ENCODE peak calls at places on chromosomes 13 and 19, in eight cellular contexts. T, R, Z, I, S, M, U and K are unnamed samples.
A peak's percentile ranks its signal among the peaks of the same experiment; 100 is the strongest.

GRCh38 chr19:40026597-40026970 is 29.4 kb downstream of the ZNF780B start:
- DNase-seq in T (no peak), I (no peak), M (no peak), R (no peak), Z (no peak), U (no peak), S (no peak), K (no peak)

GRCh38 chr19:30790048-30790680 is 418.0 kb downstream of the ZNF536 start:
- DNase-seq in R (no peak), T (no peak), U (no peak), Z (no peak), S (no peak), I (no peak), M (no peak), K (no peak)

GRCh38 chr13:36883829-36884228 is 36.2 kb downstream of the SMAD9 start:
- DNase-seq in Z (no peak), M (no peak), U (no peak), T (no peak), S (no peak), I (no peak), R (no peak), K (no peak)

GRCh38 chr13:111398196-111398595 is 77.8 kb downstream of the TEX29 start:
- DNase-seq in U (no peak), I (no peak), M (peak; percentile 62), Z (no peak), S (no peak), T (no peak), R (no peak), K (no peak)

GRCh38 chr19:48341006-48341405 is 15.7 kb downstream of the EMP3 start:
- DNase-seq in U (no peak), I (no peak), M (no peak), R (no peak), T (no peak), S (no peak), Z (no peak), K (no peak)

GRCh38 chr13:80339841-80340642 is 884 bp downstream of the SPRY2 start:
- DNase-seq in S (peak; percentile 29), M (peak; percentile 81), T (no peak), U (peak; percentile 59), R (no peak), Z (peak; percentile 23), I (peak; percentile 59), K (no peak)

GRCh38 chr13:95276119-95276505 is 25.1 kb downstream of the ABCC4 start:
- DNase-seq in Z (no peak), R (no peak), U (no peak), M (no peak), S (no peak), I (no peak), T (no peak), K (no peak)

GRCh38 chr13:35923347-35923746 is 207.8 kb downstream of the DCLK1 start:
- DNase-seq in M (no peak), U (no peak), T (no peak), I (no peak), S (peak; percentile 19), R (peak; percentile 16), Z (peak; percentile 78), K (no peak)

GRCh38 chr19:33303791-33304759 is 1.7 kb upstream of the CEBPA start:
- DNase-seq in T (no peak), Z (no peak), S (no peak), I (no peak), R (no peak), M (peak; percentile 72), U (peak; percentile 67), K (no peak)

GRCh38 chr13:35179494-35179893 is 237.4 kb downstream of the NBEA start:
- DNase-seq in I (peak; percentile 2), M (no peak), S (no peak), U (no peak), Z (no peak), R (no peak), T (no peak), K (peak; percentile 8)

GRCh38 chr19:52464798-52465470 is 11.6 kb downstream of the ZNF578 start:
- DNase-seq in T (no peak), M (no peak), R (peak; percentile 2), U (no peak), Z (no peak), I (peak; percentile 66), S (peak; percentile 24), K (no peak)
- TF ChIP-seq CTCF in T (no peak), M (no peak), R (peak; percentile 18), U (no peak), Z (no peak), I (no peak), S (no peak), K (peak; percentile 38)

GRCh38 chr19:5326986-5327623 is 13.5 kb downstream of the PTPRS start:
- DNase-seq in U (no peak), T (no peak), R (no peak), Z (no peak), M (no peak), I (no peak), S (no peak), K (no peak)
- H3K4me3 ChIP-seq in U (no peak overlapping the region), T (no peak overlapping the region), R (no peak overlapping the region), Z (no peak overlapping the region), M (no peak overlapping the region), I (no peak overlapping the region), S (no peak overlapping the region), K (no peak overlapping the region)

GRCh38 chr19:55704494-55705245 is 29.6 kb downstream of the EPN1 start:
- DNase-seq in M (no peak), Z (no peak), S (no peak), U (no peak), I (no peak), R (no peak), T (no peak), K (no peak)
- TF ChIP-seq CTCF in M (no peak), Z (no peak), S (no peak), U (no peak), I (no peak), R (peak; percentile 15), T (peak; percentile 2), K (no peak)

GRCh38 chr13:51861728-51862300 is at the start of gene CCDC70:
- DNase-seq in T (no peak), S (peak; percentile 8), I (no peak), U (no peak), R (no peak), Z (peak; percentile 73), M (no peak), K (no peak)
- H3K4me3 ChIP-seq in T (no peak within 1 kb of the TSS), S (no peak within 1 kb of the TSS), I (no peak within 1 kb of the TSS), U (no peak within 1 kb of the TSS), R (no peak within 1 kb of the TSS), Z (no peak within 1 kb of the TSS), M (no peak within 1 kb of the TSS), K (no peak within 1 kb of the TSS)

GRCh38 chr19:37334179-37335071 is 36.5 kb upstream of the ZNF527 start:
- DNase-seq in M (peak; percentile 88), I (peak; percentile 96), U (peak; percentile 87), R (no peak), Z (peak; percentile 90), S (no peak), T (peak; percentile 59), K (peak; percentile 70)

GRCh38 chr19:37333457-37333856 is 37.4 kb upstream of the ZNF527 start:
- DNase-seq in I (no peak), Z (no peak), U (no peak), T (no peak), M (no peak), S (no peak), R (no peak), K (no peak)

GRCh38 chr19:37332839-37333238 is 38.1 kb upstream of the ZNF527 start:
- DNase-seq in M (no peak), T (no peak), S (no peak), U (no peak), R (no peak), Z (no peak), I (no peak), K (no peak)

GRCh38 chr19:37329686-37330085 is 41.2 kb upstream of the ZNF527 start:
- DNase-seq in S (peak; percentile 57), M (no peak), T (no peak), I (peak; percentile 11), Z (no peak), R (no peak), U (no peak), K (no peak)
- TF ChIP-seq CTCF in S (no peak), M (no peak), T (no peak), I (peak; percentile 11), Z (peak; percentile 34), R (peak; percentile 25), U (no peak), K (peak; percentile 57)

GRCh38 chr13:52847322-52847681 is 1.1 kb downstream of the PCDH8 start:
- DNase-seq in Z (no peak), I (no peak), M (no peak), S (no peak), T (no peak), R (no peak), U (no peak), K (no peak)

GRCh38 chr13:52846567-52847321 is 1.7 kb downstream of the PCDH8 start:
- DNase-seq in S (no peak), Z (no peak), I (peak; percentile 90), U (peak; percentile 60), R (no peak), T (no peak), M (no peak), K (no peak)

GRCh38 chr13:52848455-52849190 is at the start of gene PCDH8:
- DNase-seq in T (no peak), M (no peak), R (no peak), I (peak; percentile 91), S (no peak), U (no peak), Z (no peak), K (no peak)

GRCh38 chr13:52845766-52846566 is 2.5 kb downstream of the PCDH8 start:
- DNase-seq in R (no peak), S (no peak), M (no peak), Z (no peak), T (no peak), I (peak; percentile 36), U (peak; percentile 23), K (no peak)

GRCh38 chr13:52847682-52848432 is 583 bp downstream of the PCDH8 start:
- DNase-seq in I (no peak), M (no peak), Z (no peak), R (no peak), U (no peak), T (no peak), S (no peak), K (no peak)
- H3K4me3 ChIP-seq in I (peak overlapping the region; percentile 31), M (peak overlapping the region; percentile 20), Z (no peak overlapping the region), R (no peak overlapping the region), U (no peak overlapping the region), T (no peak overlapping the region), S (no peak overlapping the region), K (no peak overlapping the region)

DNA sequence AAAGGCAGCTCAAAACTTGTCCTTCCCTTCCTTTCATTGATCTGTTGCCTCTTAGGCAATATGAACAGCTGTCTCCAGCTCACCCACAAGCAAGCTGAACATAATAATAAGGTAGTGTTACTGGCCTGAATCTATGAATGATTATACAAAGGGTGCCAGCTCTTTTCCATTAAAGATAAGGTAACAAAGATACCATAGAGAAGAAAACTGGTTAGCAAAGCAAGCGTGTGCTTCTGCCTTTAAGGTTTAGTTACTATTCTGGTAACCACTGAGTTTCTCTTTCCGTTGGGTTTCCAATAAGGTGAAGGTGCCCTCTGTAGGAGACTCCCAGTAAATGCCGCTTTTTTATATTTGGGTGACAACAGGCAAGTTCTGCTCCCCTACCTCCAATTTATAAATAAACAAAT is 12.1 kb upstream of the DACH1 start:
- DNase-seq in U (no peak), I (peak; percentile 59), Z (peak; percentile 21), T (no peak), M (no peak), S (peak; percentile 10), R (peak; percentile 8), K (no peak)
- TF ChIP-seq CTCF in U (peak; percentile 40), I (peak; percentile 67), Z (peak; percentile 72), T (peak; percentile 45), M (no peak), S (peak; percentile 27), R (peak; percentile 34), K (peak; percentile 42)